ENCODE peak calls at places on chromosomes 6 and 20, in five cellular contexts. I, X, P, B and E are unnamed samples.

GRCh38 chr6:101150226-101150625 is 243.3 kb upstream of the GRIK2 start:
- DNase-seq in I (no peak), X (no peak), P (no peak), B (no peak), E (no peak)

GRCh38 chr6:109059591-109060021 is 35.0 kb downstream of the SESN1 start:
- DNase-seq in I (no peak), X (no peak), P (no peak), B (peak), E (no peak)

GRCh38 chr20:43755851-43756250 is 29.0 kb upstream of the GTSF1L start:
- DNase-seq in I (no peak), X (no peak), P (peak), B (peak), E (no peak)

GRCh38 chr20:20452254-20452676 is 84.4 kb downstream of the INSM1 start:
- DNase-seq in I (peak), X (peak), P (no peak), B (peak), E (peak)

GRCh38 chr20:61684583-61685235 is 381.0 kb downstream of the TAF4 start:
- DNase-seq in I (no peak), X (no peak), P (no peak), B (no peak), E (no peak)

GRCh38 chr6:150297327-150298028 is 71.3 kb upstream of the IYD start:
- DNase-seq in I (no peak), X (peak), P (no peak), B (peak), E (no peak)

GRCh38 chr20:10322073-10323012 is 103.7 kb downstream of the SNAP25 start:
- DNase-seq in I (no peak), X (no peak), P (peak), B (no peak), E (no peak)

GRCh38 chr6:170260686-170261085 is 30.2 kb downstream of the DLL1 start:
- DNase-seq in I (no peak), X (no peak), P (no peak), B (no peak), E (no peak)

GRCh38 chr6:19535351-19535750 is 301.8 kb upstream of the ID4 start:
- DNase-seq in I (no peak), X (no peak), P (no peak), B (no peak), E (no peak)